ENCODE peak calls at places on chromosomes 7 and 10, in seven cellular contexts. One of them, this sample, is unnamed.

GRCh38 chr10:77152256-77152655 is 485.4 kb downstream of the KCNMA1 start:
- DNase-seq in CD8-positive, alpha-beta T cell: no peak
- DNase-seq in GM23338: no peak
- DNase-seq in activated effector memory CD4-positive, alpha-beta T cell treated with anti-CD3 and anti-CD28 coated beads, Interleukin-2, amount 50 U/mL, for 16 hours: no peak
- DNase-seq in Caco-2: no peak
- DNase-seq in BJ: no peak
- DNase-seq in IMR-90: no peak
- DNase-seq in this sample: no peak

GRCh38 chr7:139746652-139747051 is 31.1 kb downstream of the HIPK2 start:
- DNase-seq in CD8-positive, alpha-beta T cell: no peak
- DNase-seq in GM23338: no peak
- DNase-seq in activated effector memory CD4-positive, alpha-beta T cell treated with anti-CD3 and anti-CD28 coated beads, Interleukin-2, amount 50 U/mL, for 16 hours: no peak
- DNase-seq in Caco-2: no peak
- DNase-seq in BJ: no peak
- DNase-seq in IMR-90: no peak
- DNase-seq in this sample: no peak

GRCh38 chr7:116494472-116494871 is 5.1 kb upstream of the CAV2 start:
- DNase-seq in CD8-positive, alpha-beta T cell: no peak
- DNase-seq in GM23338: no peak
- DNase-seq in activated effector memory CD4-positive, alpha-beta T cell treated with anti-CD3 and anti-CD28 coated beads, Interleukin-2, amount 50 U/mL, for 16 hours: no peak
- DNase-seq in Caco-2: no peak
- DNase-seq in BJ: no peak
- DNase-seq in IMR-90: no peak
- DNase-seq in this sample: no peak

GRCh38 chr10:124592736-124593430 is 131.3 kb downstream of the LHPP start:
- DNase-seq in CD8-positive, alpha-beta T cell: no peak
- DNase-seq in GM23338: no peak
- DNase-seq in activated effector memory CD4-positive, alpha-beta T cell treated with anti-CD3 and anti-CD28 coated beads, Interleukin-2, amount 50 U/mL, for 16 hours: no peak
- DNase-seq in Caco-2: no peak
- DNase-seq in BJ: no peak
- DNase-seq in IMR-90: no peak
- DNase-seq in this sample: no peak

GRCh38 chr10:48659790-48660189 is 24.9 kb upstream of the WDFY4 start:
- DNase-seq in CD8-positive, alpha-beta T cell: no peak
- DNase-seq in GM23338: peak; percentile 46
- DNase-seq in activated effector memory CD4-positive, alpha-beta T cell treated with anti-CD3 and anti-CD28 coated beads, Interleukin-2, amount 50 U/mL, for 16 hours: no peak
- DNase-seq in Caco-2: no peak
- DNase-seq in BJ: no peak
- DNase-seq in IMR-90: no peak
- DNase-seq in this sample: no peak

GRCh38 chr7:41323811-41324210 is 379.1 kb downstream of the INHBA start:
- DNase-seq in CD8-positive, alpha-beta T cell: no peak
- DNase-seq in GM23338: no peak
- DNase-seq in activated effector memory CD4-positive, alpha-beta T cell treated with anti-CD3 and anti-CD28 coated beads, Interleukin-2, amount 50 U/mL, for 16 hours: no peak
- DNase-seq in Caco-2: no peak
- DNase-seq in BJ: no peak
- DNase-seq in IMR-90: no peak
- DNase-seq in this sample: no peak

GRCh38 chr7:137221467-137221866 is 122.1 kb downstream of the PTN start:
- DNase-seq in CD8-positive, alpha-beta T cell: no peak
- DNase-seq in GM23338: no peak
- DNase-seq in activated effector memory CD4-positive, alpha-beta T cell treated with anti-CD3 and anti-CD28 coated beads, Interleukin-2, amount 50 U/mL, for 16 hours: no peak
- DNase-seq in Caco-2: no peak
- DNase-seq in BJ: no peak
- DNase-seq in IMR-90: no peak
- DNase-seq in this sample: no peak

GRCh38 chr7:37311282-37311868 is 137.3 kb downstream of the ELMO1 start:
- DNase-seq in CD8-positive, alpha-beta T cell: no peak
- DNase-seq in GM23338: no peak
- DNase-seq in activated effector memory CD4-positive, alpha-beta T cell treated with anti-CD3 and anti-CD28 coated beads, Interleukin-2, amount 50 U/mL, for 16 hours: peak; percentile 80
- DNase-seq in Caco-2: no peak
- DNase-seq in BJ: no peak
- DNase-seq in IMR-90: peak; percentile 7
- DNase-seq in this sample: no peak

GRCh38 chr7:104962781-104963180 is 51.2 kb upstream of the KMT2E start:
- DNase-seq in CD8-positive, alpha-beta T cell: no peak
- DNase-seq in GM23338: no peak
- DNase-seq in activated effector memory CD4-positive, alpha-beta T cell treated with anti-CD3 and anti-CD28 coated beads, Interleukin-2, amount 50 U/mL, for 16 hours: no peak
- DNase-seq in Caco-2: no peak
- DNase-seq in BJ: no peak
- DNase-seq in IMR-90: no peak
- DNase-seq in this sample: no peak

GRCh38 chr7:73522081-73522818 is at the start of gene BAZ1B:
- DNase-seq in CD8-positive, alpha-beta T cell: peak; percentile 92
- DNase-seq in GM23338: peak; percentile 99
- DNase-seq in activated effector memory CD4-positive, alpha-beta T cell treated with anti-CD3 and anti-CD28 coated beads, Interleukin-2, amount 50 U/mL, for 16 hours: peak; percentile 99
- DNase-seq in Caco-2: peak; percentile 99
- DNase-seq in BJ: peak; percentile 86
- DNase-seq in IMR-90: peak; percentile 97
- DNase-seq in this sample: peak; percentile 96

GRCh38 chr10:79103585-79103984 is 34.8 kb downstream of the ZMIZ1 start:
- DNase-seq in CD8-positive, alpha-beta T cell: no peak
- DNase-seq in GM23338: no peak
- DNase-seq in activated effector memory CD4-positive, alpha-beta T cell treated with anti-CD3 and anti-CD28 coated beads, Interleukin-2, amount 50 U/mL, for 16 hours: no peak
- DNase-seq in Caco-2: no peak
- DNase-seq in BJ: no peak
- DNase-seq in IMR-90: no peak
- DNase-seq in this sample: no peak

GRCh38 chr7:23356168-23356567 is 57.0 kb downstream of the MALSU1 start:
- DNase-seq in CD8-positive, alpha-beta T cell: no peak
- DNase-seq in GM23338: no peak
- DNase-seq in activated effector memory CD4-positive, alpha-beta T cell treated with anti-CD3 and anti-CD28 coated beads, Interleukin-2, amount 50 U/mL, for 16 hours: no peak
- DNase-seq in Caco-2: no peak
- DNase-seq in BJ: no peak
- DNase-seq in IMR-90: no peak
- DNase-seq in this sample: no peak

GRCh38 chr10:103661198-103661950 is 167.9 kb downstream of the NEURL1 start:
- DNase-seq in CD8-positive, alpha-beta T cell: no peak
- DNase-seq in GM23338: peak; percentile 81
- DNase-seq in activated effector memory CD4-positive, alpha-beta T cell treated with anti-CD3 and anti-CD28 coated beads, Interleukin-2, amount 50 U/mL, for 16 hours: peak; percentile 77
- DNase-seq in Caco-2: no peak
- DNase-seq in BJ: peak; percentile 87
- DNase-seq in IMR-90: peak; percentile 94
- DNase-seq in this sample: no peak

GRCh38 chr7:155181768-155182167 is 111.6 kb downstream of the HTR5A start:
- DNase-seq in CD8-positive, alpha-beta T cell: no peak
- DNase-seq in GM23338: no peak
- DNase-seq in activated effector memory CD4-positive, alpha-beta T cell treated with anti-CD3 and anti-CD28 coated beads, Interleukin-2, amount 50 U/mL, for 16 hours: peak; percentile 24
- DNase-seq in Caco-2: no peak
- DNase-seq in BJ: no peak
- DNase-seq in IMR-90: no peak
- DNase-seq in this sample: no peak

GRCh38 chr10:75197906-75198305 is 12.7 kb upstream of the VDAC2 start:
- DNase-seq in CD8-positive, alpha-beta T cell: no peak
- DNase-seq in GM23338: no peak
- DNase-seq in activated effector memory CD4-positive, alpha-beta T cell treated with anti-CD3 and anti-CD28 coated beads, Interleukin-2, amount 50 U/mL, for 16 hours: no peak
- DNase-seq in Caco-2: no peak
- DNase-seq in BJ: no peak
- DNase-seq in IMR-90: no peak
- DNase-seq in this sample: no peak

GRCh38 chr10:78600740-78601139 is 468.0 kb upstream of the ZMIZ1 start:
- DNase-seq in CD8-positive, alpha-beta T cell: no peak
- DNase-seq in GM23338: no peak
- DNase-seq in activated effector memory CD4-positive, alpha-beta T cell treated with anti-CD3 and anti-CD28 coated beads, Interleukin-2, amount 50 U/mL, for 16 hours: no peak
- DNase-seq in Caco-2: no peak
- DNase-seq in BJ: no peak
- DNase-seq in IMR-90: peak; percentile 36
- DNase-seq in this sample: no peak

GRCh38 chr7:815284-816216 is 16.7 kb upstream of the SUN1 start:
- DNase-seq in CD8-positive, alpha-beta T cell: no peak
- DNase-seq in GM23338: peak; percentile 91
- DNase-seq in activated effector memory CD4-positive, alpha-beta T cell treated with anti-CD3 and anti-CD28 coated beads, Interleukin-2, amount 50 U/mL, for 16 hours: peak; percentile 73
- DNase-seq in Caco-2: peak; percentile 86
- DNase-seq in BJ: no peak
- DNase-seq in IMR-90: no peak
- DNase-seq in this sample: peak; percentile 48

GRCh38 chr10:45374451-45375052 is 536 bp downstream of the ALOX5 start:
- DNase-seq in CD8-positive, alpha-beta T cell: no peak
- DNase-seq in GM23338: peak; percentile 32
- DNase-seq in activated effector memory CD4-positive, alpha-beta T cell treated with anti-CD3 and anti-CD28 coated beads, Interleukin-2, amount 50 U/mL, for 16 hours: no peak
- DNase-seq in Caco-2: no peak
- DNase-seq in BJ: no peak
- DNase-seq in IMR-90: no peak
- DNase-seq in this sample: no peak

GRCh38 chr10:126041804-126042231 is 145.5 kb downstream of the FANK1 start:
- DNase-seq in CD8-positive, alpha-beta T cell: peak; percentile 45
- DNase-seq in GM23338: peak; percentile 67
- DNase-seq in activated effector memory CD4-positive, alpha-beta T cell treated with anti-CD3 and anti-CD28 coated beads, Interleukin-2, amount 50 U/mL, for 16 hours: peak; percentile 91
- DNase-seq in Caco-2: peak; percentile 9
- DNase-seq in BJ: no peak
- DNase-seq in IMR-90: peak; percentile 43
- DNase-seq in this sample: no peak

GRCh38 chr7:29375641-29376562 is 181.3 kb downstream of the CHN2 start:
- DNase-seq in CD8-positive, alpha-beta T cell: no peak
- DNase-seq in GM23338: peak; percentile 46
- DNase-seq in activated effector memory CD4-positive, alpha-beta T cell treated with anti-CD3 and anti-CD28 coated beads, Interleukin-2, amount 50 U/mL, for 16 hours: no peak
- DNase-seq in Caco-2: peak; percentile 80
- DNase-seq in BJ: no peak
- DNase-seq in IMR-90: no peak
- DNase-seq in this sample: peak; percentile 19

GRCh38 chr10:20674870-20675385 is 222.2 kb downstream of the NEBL start:
- DNase-seq in CD8-positive, alpha-beta T cell: no peak
- DNase-seq in GM23338: no peak
- DNase-seq in activated effector memory CD4-positive, alpha-beta T cell treated with anti-CD3 and anti-CD28 coated beads, Interleukin-2, amount 50 U/mL, for 16 hours: no peak
- DNase-seq in Caco-2: no peak
- DNase-seq in BJ: no peak
- DNase-seq in IMR-90: no peak
- DNase-seq in this sample: no peak

GRCh38 chr10:119896937-119897336 is 4.4 kb downstream of the SEC23IP start:
- DNase-seq in CD8-positive, alpha-beta T cell: no peak
- DNase-seq in GM23338: no peak
- DNase-seq in activated effector memory CD4-positive, alpha-beta T cell treated with anti-CD3 and anti-CD28 coated beads, Interleukin-2, amount 50 U/mL, for 16 hours: no peak
- DNase-seq in Caco-2: no peak
- DNase-seq in BJ: no peak
- DNase-seq in IMR-90: no peak
- DNase-seq in this sample: peak; percentile 13

GRCh38 chr10:97494863-97495506 is 3.2 kb downstream of the MMS19 start:
- DNase-seq in CD8-positive, alpha-beta T cell: no peak
- DNase-seq in GM23338: peak; percentile 73
- DNase-seq in activated effector memory CD4-positive, alpha-beta T cell treated with anti-CD3 and anti-CD28 coated beads, Interleukin-2, amount 50 U/mL, for 16 hours: no peak
- DNase-seq in Caco-2: peak; percentile 35
- DNase-seq in BJ: no peak
- DNase-seq in IMR-90: peak; percentile 49
- DNase-seq in this sample: no peak

GRCh38 chr7:104980969-104981670 is 32.9 kb upstream of the KMT2E start:
- DNase-seq in CD8-positive, alpha-beta T cell: no peak
- DNase-seq in GM23338: peak; percentile 86
- DNase-seq in activated effector memory CD4-positive, alpha-beta T cell treated with anti-CD3 and anti-CD28 coated beads, Interleukin-2, amount 50 U/mL, for 16 hours: no peak
- DNase-seq in Caco-2: peak; percentile 56
- DNase-seq in BJ: no peak
- DNase-seq in IMR-90: peak; percentile 71
- DNase-seq in this sample: peak; percentile 71

GRCh38 chr7:70215491-70215890 is 617.2 kb downstream of the AUTS2 start:
- DNase-seq in CD8-positive, alpha-beta T cell: no peak
- DNase-seq in GM23338: no peak
- DNase-seq in activated effector memory CD4-positive, alpha-beta T cell treated with anti-CD3 and anti-CD28 coated beads, Interleukin-2, amount 50 U/mL, for 16 hours: no peak
- DNase-seq in Caco-2: no peak
- DNase-seq in BJ: no peak
- DNase-seq in IMR-90: no peak
- DNase-seq in this sample: no peak

GRCh38 chr10:32530231-32530630 is 84.3 kb downstream of the CCDC7 start:
- DNase-seq in CD8-positive, alpha-beta T cell: no peak
- DNase-seq in GM23338: no peak
- DNase-seq in activated effector memory CD4-positive, alpha-beta T cell treated with anti-CD3 and anti-CD28 coated beads, Interleukin-2, amount 50 U/mL, for 16 hours: no peak
- DNase-seq in Caco-2: no peak
- DNase-seq in BJ: no peak
- DNase-seq in IMR-90: no peak
- DNase-seq in this sample: no peak

GRCh38 chr7:11069591-11069990 is 95.9 kb downstream of the PHF14 start:
- DNase-seq in CD8-positive, alpha-beta T cell: no peak
- DNase-seq in GM23338: no peak
- DNase-seq in activated effector memory CD4-positive, alpha-beta T cell treated with anti-CD3 and anti-CD28 coated beads, Interleukin-2, amount 50 U/mL, for 16 hours: no peak
- DNase-seq in Caco-2: no peak
- DNase-seq in BJ: no peak
- DNase-seq in IMR-90: no peak
- DNase-seq in this sample: no peak

GRCh38 chr7:44713141-44713540 is 35.5 kb upstream of the ZMIZ2 start:
- DNase-seq in CD8-positive, alpha-beta T cell: no peak
- DNase-seq in GM23338: no peak
- DNase-seq in activated effector memory CD4-positive, alpha-beta T cell treated with anti-CD3 and anti-CD28 coated beads, Interleukin-2, amount 50 U/mL, for 16 hours: no peak
- DNase-seq in Caco-2: no peak
- DNase-seq in BJ: no peak
- DNase-seq in IMR-90: no peak
- DNase-seq in this sample: no peak

GRCh38 chr7:73517241-73517995 is 4.7 kb downstream of the BAZ1B start:
- DNase-seq in CD8-positive, alpha-beta T cell: no peak
- DNase-seq in GM23338: no peak
- DNase-seq in activated effector memory CD4-positive, alpha-beta T cell treated with anti-CD3 and anti-CD28 coated beads, Interleukin-2, amount 50 U/mL, for 16 hours: peak; percentile 31
- DNase-seq in Caco-2: no peak
- DNase-seq in BJ: no peak
- DNase-seq in IMR-90: no peak
- DNase-seq in this sample: no peak

GRCh38 chr10:95247200-95247880 is 43.5 kb downstream of the PDLIM1 start:
- DNase-seq in CD8-positive, alpha-beta T cell: no peak
- DNase-seq in GM23338: no peak
- DNase-seq in activated effector memory CD4-positive, alpha-beta T cell treated with anti-CD3 and anti-CD28 coated beads, Interleukin-2, amount 50 U/mL, for 16 hours: no peak
- DNase-seq in Caco-2: no peak
- DNase-seq in BJ: no peak
- DNase-seq in IMR-90: peak; percentile 95
- DNase-seq in this sample: no peak

GRCh38 chr10:42952358-42952757 is 124.5 kb upstream of the RET start:
- DNase-seq in CD8-positive, alpha-beta T cell: no peak
- DNase-seq in GM23338: peak; percentile 88
- DNase-seq in activated effector memory CD4-positive, alpha-beta T cell treated with anti-CD3 and anti-CD28 coated beads, Interleukin-2, amount 50 U/mL, for 16 hours: peak; percentile 27
- DNase-seq in Caco-2: peak; percentile 60
- DNase-seq in BJ: no peak
- DNase-seq in IMR-90: no peak
- DNase-seq in this sample: peak; percentile 18

GRCh38 chr7:41175435-41175834 is 527.5 kb downstream of the INHBA start:
- DNase-seq in CD8-positive, alpha-beta T cell: no peak
- DNase-seq in GM23338: peak; percentile 9
- DNase-seq in activated effector memory CD4-positive, alpha-beta T cell treated with anti-CD3 and anti-CD28 coated beads, Interleukin-2, amount 50 U/mL, for 16 hours: no peak
- DNase-seq in Caco-2: no peak
- DNase-seq in BJ: no peak
- DNase-seq in IMR-90: no peak
- DNase-seq in this sample: no peak

GRCh38 chr10:52741851-52742250 is 30.7 kb downstream of the MBL2 start:
- DNase-seq in CD8-positive, alpha-beta T cell: no peak
- DNase-seq in GM23338: no peak
- DNase-seq in activated effector memory CD4-positive, alpha-beta T cell treated with anti-CD3 and anti-CD28 coated beads, Interleukin-2, amount 50 U/mL, for 16 hours: no peak
- DNase-seq in Caco-2: no peak
- DNase-seq in BJ: no peak
- DNase-seq in IMR-90: no peak
- DNase-seq in this sample: no peak

GRCh38 chr10:71633935-71634334 is 85.6 kb downstream of the C10orf105 start:
- DNase-seq in CD8-positive, alpha-beta T cell: no peak
- DNase-seq in GM23338: no peak
- DNase-seq in activated effector memory CD4-positive, alpha-beta T cell treated with anti-CD3 and anti-CD28 coated beads, Interleukin-2, amount 50 U/mL, for 16 hours: no peak
- DNase-seq in Caco-2: no peak
- DNase-seq in BJ: no peak
- DNase-seq in IMR-90: no peak
- DNase-seq in this sample: no peak

GRCh38 chr10:100730739-100731602 is 14.4 kb upstream of the PAX2 start:
- DNase-seq in CD8-positive, alpha-beta T cell: no peak
- DNase-seq in GM23338: peak; percentile 41
- DNase-seq in activated effector memory CD4-positive, alpha-beta T cell treated with anti-CD3 and anti-CD28 coated beads, Interleukin-2, amount 50 U/mL, for 16 hours: peak; percentile 70
- DNase-seq in Caco-2: peak; percentile 82
- DNase-seq in BJ: no peak
- DNase-seq in IMR-90: peak; percentile 6
- DNase-seq in this sample: peak; percentile 79

GRCh38 chr7:151194188-151194587 is 7.1 kb upstream of the ASB10 start:
- DNase-seq in CD8-positive, alpha-beta T cell: no peak
- DNase-seq in GM23338: no peak
- DNase-seq in activated effector memory CD4-positive, alpha-beta T cell treated with anti-CD3 and anti-CD28 coated beads, Interleukin-2, amount 50 U/mL, for 16 hours: no peak
- DNase-seq in Caco-2: no peak
- DNase-seq in BJ: no peak
- DNase-seq in IMR-90: no peak
- DNase-seq in this sample: no peak

GRCh38 chr7:158782638-158783490 is 46.4 kb downstream of the ESYT2 start:
- DNase-seq in CD8-positive, alpha-beta T cell: no peak
- DNase-seq in GM23338: peak; percentile 51
- DNase-seq in activated effector memory CD4-positive, alpha-beta T cell treated with anti-CD3 and anti-CD28 coated beads, Interleukin-2, amount 50 U/mL, for 16 hours: no peak
- DNase-seq in Caco-2: peak; percentile 50
- DNase-seq in BJ: peak; percentile 16
- DNase-seq in IMR-90: peak; percentile 12
- DNase-seq in this sample: no peak

This sample was measured in HuH-7.5.